ENCODE peak calls at places on chromosome 21, in four cellular contexts. One of them, this sample, is unnamed.

GRCh38 chr21:32411366-32412161 is 942 bp upstream of the EVA1C start:
- DNase-seq in RPMI7951: peak; percentile 74
- DNase-seq in activated gamma-delta T cell treated with anti-CD3 and anti-CD28 coated beads, Interleukin-2, amount 50 U/mL, for 16 hours: peak; percentile 27
- DNase-seq in stimulated activated CD4-positive, alpha-beta T cell treated with anti-CD3 and anti-CD28 coated beads, Interleukin-1b, Interleukin-23, amount 100 ng/mL, for 4 hours: peak; percentile 46
- DNase-seq in this sample: peak; percentile 98

GRCh38 chr21:33478182-33478581 is 1.6 kb downstream of the TMEM50B start:
- DNase-seq in RPMI7951: no peak
- DNase-seq in activated gamma-delta T cell treated with anti-CD3 and anti-CD28 coated beads, Interleukin-2, amount 50 U/mL, for 16 hours: no peak
- DNase-seq in stimulated activated CD4-positive, alpha-beta T cell treated with anti-CD3 and anti-CD28 coated beads, Interleukin-1b, Interleukin-23, amount 100 ng/mL, for 4 hours: no peak
- DNase-seq in this sample: peak; percentile 14

GRCh38 chr21:38027901-38028300 is 111.6 kb upstream of the KCNJ6 start:
- DNase-seq in RPMI7951: peak; percentile 24
- DNase-seq in activated gamma-delta T cell treated with anti-CD3 and anti-CD28 coated beads, Interleukin-2, amount 50 U/mL, for 16 hours: no peak
- DNase-seq in stimulated activated CD4-positive, alpha-beta T cell treated with anti-CD3 and anti-CD28 coated beads, Interleukin-1b, Interleukin-23, amount 100 ng/mL, for 4 hours: no peak
- DNase-seq in this sample: no peak

GRCh38 chr21:17455451-17455850 is 57.4 kb upstream of the CXADR start:
- DNase-seq in RPMI7951: no peak
- DNase-seq in activated gamma-delta T cell treated with anti-CD3 and anti-CD28 coated beads, Interleukin-2, amount 50 U/mL, for 16 hours: no peak
- DNase-seq in stimulated activated CD4-positive, alpha-beta T cell treated with anti-CD3 and anti-CD28 coated beads, Interleukin-1b, Interleukin-23, amount 100 ng/mL, for 4 hours: no peak
- DNase-seq in this sample: no peak

GRCh38 chr21:36589352-36589971 is 109.5 kb upstream of the SIM2 start:
- DNase-seq in RPMI7951: peak; percentile 64
- DNase-seq in activated gamma-delta T cell treated with anti-CD3 and anti-CD28 coated beads, Interleukin-2, amount 50 U/mL, for 16 hours: no peak
- DNase-seq in stimulated activated CD4-positive, alpha-beta T cell treated with anti-CD3 and anti-CD28 coated beads, Interleukin-1b, Interleukin-23, amount 100 ng/mL, for 4 hours: no peak
- DNase-seq in this sample: no peak

GRCh38 chr21:37675202-37675801 is 241.0 kb downstream of the KCNJ6 start:
- DNase-seq in RPMI7951: peak; percentile 31
- DNase-seq in activated gamma-delta T cell treated with anti-CD3 and anti-CD28 coated beads, Interleukin-2, amount 50 U/mL, for 16 hours: peak; percentile 19
- DNase-seq in stimulated activated CD4-positive, alpha-beta T cell treated with anti-CD3 and anti-CD28 coated beads, Interleukin-1b, Interleukin-23, amount 100 ng/mL, for 4 hours: peak; percentile 40
- DNase-seq in this sample: peak; percentile 87

GRCh38 chr21:42424848-42425602 is 21.3 kb downstream of the UBASH3A start:
- DNase-seq in RPMI7951: no peak
- DNase-seq in activated gamma-delta T cell treated with anti-CD3 and anti-CD28 coated beads, Interleukin-2, amount 50 U/mL, for 16 hours: peak; percentile 66
- DNase-seq in stimulated activated CD4-positive, alpha-beta T cell treated with anti-CD3 and anti-CD28 coated beads, Interleukin-1b, Interleukin-23, amount 100 ng/mL, for 4 hours: peak; percentile 56
- DNase-seq in this sample: peak; percentile 67

GRCh38 chr21:42222386-42222785 is 3.4 kb downstream of the ABCG1 start:
- DNase-seq in RPMI7951: no peak
- DNase-seq in activated gamma-delta T cell treated with anti-CD3 and anti-CD28 coated beads, Interleukin-2, amount 50 U/mL, for 16 hours: no peak
- DNase-seq in stimulated activated CD4-positive, alpha-beta T cell treated with anti-CD3 and anti-CD28 coated beads, Interleukin-1b, Interleukin-23, amount 100 ng/mL, for 4 hours: no peak
- DNase-seq in this sample: peak; percentile 63

GRCh38 chr21:44898011-44898493 is 22.6 kb downstream of the ITGB2 start:
- DNase-seq in RPMI7951: no peak
- DNase-seq in activated gamma-delta T cell treated with anti-CD3 and anti-CD28 coated beads, Interleukin-2, amount 50 U/mL, for 16 hours: no peak
- DNase-seq in stimulated activated CD4-positive, alpha-beta T cell treated with anti-CD3 and anti-CD28 coated beads, Interleukin-1b, Interleukin-23, amount 100 ng/mL, for 4 hours: no peak
- DNase-seq in this sample: peak; percentile 74

GRCh38 chr21:25999935-26000582 is 170.5 kb downstream of the APP start:
- DNase-seq in RPMI7951: no peak
- DNase-seq in activated gamma-delta T cell treated with anti-CD3 and anti-CD28 coated beads, Interleukin-2, amount 50 U/mL, for 16 hours: peak; percentile 1
- DNase-seq in stimulated activated CD4-positive, alpha-beta T cell treated with anti-CD3 and anti-CD28 coated beads, Interleukin-1b, Interleukin-23, amount 100 ng/mL, for 4 hours: no peak
- DNase-seq in this sample: no peak

GRCh38 chr21:44960141-44961092 is 20.6 kb downstream of the SLX9 start:
- DNase-seq in RPMI7951: no peak
- DNase-seq in activated gamma-delta T cell treated with anti-CD3 and anti-CD28 coated beads, Interleukin-2, amount 50 U/mL, for 16 hours: no peak
- DNase-seq in stimulated activated CD4-positive, alpha-beta T cell treated with anti-CD3 and anti-CD28 coated beads, Interleukin-1b, Interleukin-23, amount 100 ng/mL, for 4 hours: no peak
- DNase-seq in this sample: no peak

GRCh38 chr21:42567861-42568260 is 54.2 kb downstream of the SLC37A1 start:
- DNase-seq in RPMI7951: no peak
- DNase-seq in activated gamma-delta T cell treated with anti-CD3 and anti-CD28 coated beads, Interleukin-2, amount 50 U/mL, for 16 hours: no peak
- DNase-seq in stimulated activated CD4-positive, alpha-beta T cell treated with anti-CD3 and anti-CD28 coated beads, Interleukin-1b, Interleukin-23, amount 100 ng/mL, for 4 hours: no peak
- DNase-seq in this sample: peak; percentile 18

GRCh38 chr21:31471865-31472264 is 127.8 kb upstream of the TIAM1 start:
- DNase-seq in RPMI7951: no peak
- DNase-seq in activated gamma-delta T cell treated with anti-CD3 and anti-CD28 coated beads, Interleukin-2, amount 50 U/mL, for 16 hours: no peak
- DNase-seq in stimulated activated CD4-positive, alpha-beta T cell treated with anti-CD3 and anti-CD28 coated beads, Interleukin-1b, Interleukin-23, amount 100 ng/mL, for 4 hours: no peak
- DNase-seq in this sample: no peak

GRCh38 chr21:37536616-37537278 is 170.2 kb downstream of the DYRK1A start:
- DNase-seq in RPMI7951: no peak
- DNase-seq in activated gamma-delta T cell treated with anti-CD3 and anti-CD28 coated beads, Interleukin-2, amount 50 U/mL, for 16 hours: no peak
- DNase-seq in stimulated activated CD4-positive, alpha-beta T cell treated with anti-CD3 and anti-CD28 coated beads, Interleukin-1b, Interleukin-23, amount 100 ng/mL, for 4 hours: no peak
- DNase-seq in this sample: no peak

GRCh38 chr21:45577806-45578801 is 35.9 kb upstream of the SLC19A1 start:
- DNase-seq in RPMI7951: no peak
- DNase-seq in activated gamma-delta T cell treated with anti-CD3 and anti-CD28 coated beads, Interleukin-2, amount 50 U/mL, for 16 hours: no peak
- DNase-seq in stimulated activated CD4-positive, alpha-beta T cell treated with anti-CD3 and anti-CD28 coated beads, Interleukin-1b, Interleukin-23, amount 100 ng/mL, for 4 hours: no peak
- DNase-seq in this sample: peak; percentile 62

GRCh38 chr21:41783476-41784150 is 16.8 kb upstream of the RIPK4 start:
- DNase-seq in RPMI7951: peak; percentile 93
- DNase-seq in activated gamma-delta T cell treated with anti-CD3 and anti-CD28 coated beads, Interleukin-2, amount 50 U/mL, for 16 hours: no peak
- DNase-seq in stimulated activated CD4-positive, alpha-beta T cell treated with anti-CD3 and anti-CD28 coated beads, Interleukin-1b, Interleukin-23, amount 100 ng/mL, for 4 hours: no peak
- DNase-seq in this sample: no peak

GRCh38 chr21:20639026-20639425 is 359.2 kb upstream of the NCAM2 start:
- DNase-seq in RPMI7951: no peak
- DNase-seq in activated gamma-delta T cell treated with anti-CD3 and anti-CD28 coated beads, Interleukin-2, amount 50 U/mL, for 16 hours: no peak
- DNase-seq in stimulated activated CD4-positive, alpha-beta T cell treated with anti-CD3 and anti-CD28 coated beads, Interleukin-1b, Interleukin-23, amount 100 ng/mL, for 4 hours: no peak
- DNase-seq in this sample: no peak

GRCh38 chr21:46178961-46179360 is 5.3 kb downstream of the SPATC1L start:
- DNase-seq in RPMI7951: no peak
- DNase-seq in activated gamma-delta T cell treated with anti-CD3 and anti-CD28 coated beads, Interleukin-2, amount 50 U/mL, for 16 hours: no peak
- DNase-seq in stimulated activated CD4-positive, alpha-beta T cell treated with anti-CD3 and anti-CD28 coated beads, Interleukin-1b, Interleukin-23, amount 100 ng/mL, for 4 hours: no peak
- DNase-seq in this sample: no peak

GRCh38 chr21:44618504-44618903 is 6.6 kb downstream of the KRTAP10-8 start:
- DNase-seq in RPMI7951: no peak
- DNase-seq in activated gamma-delta T cell treated with anti-CD3 and anti-CD28 coated beads, Interleukin-2, amount 50 U/mL, for 16 hours: no peak
- DNase-seq in stimulated activated CD4-positive, alpha-beta T cell treated with anti-CD3 and anti-CD28 coated beads, Interleukin-1b, Interleukin-23, amount 100 ng/mL, for 4 hours: no peak
- DNase-seq in this sample: no peak

GRCh38 chr21:29604096-29604495 is 305.4 kb downstream of the BACH1 start:
- DNase-seq in RPMI7951: no peak
- DNase-seq in activated gamma-delta T cell treated with anti-CD3 and anti-CD28 coated beads, Interleukin-2, amount 50 U/mL, for 16 hours: no peak
- DNase-seq in stimulated activated CD4-positive, alpha-beta T cell treated with anti-CD3 and anti-CD28 coated beads, Interleukin-1b, Interleukin-23, amount 100 ng/mL, for 4 hours: no peak
- DNase-seq in this sample: no peak

GRCh38 chr21:16195476-16195875 is 465.7 kb downstream of the USP25 start:
- DNase-seq in RPMI7951: no peak
- DNase-seq in activated gamma-delta T cell treated with anti-CD3 and anti-CD28 coated beads, Interleukin-2, amount 50 U/mL, for 16 hours: no peak
- DNase-seq in stimulated activated CD4-positive, alpha-beta T cell treated with anti-CD3 and anti-CD28 coated beads, Interleukin-1b, Interleukin-23, amount 100 ng/mL, for 4 hours: no peak
- DNase-seq in this sample: no peak

GRCh38 chr21:38912355-38912619 is 106.6 kb downstream of the ETS2 start:
- DNase-seq in RPMI7951: peak; percentile 28
- DNase-seq in activated gamma-delta T cell treated with anti-CD3 and anti-CD28 coated beads, Interleukin-2, amount 50 U/mL, for 16 hours: no peak
- DNase-seq in stimulated activated CD4-positive, alpha-beta T cell treated with anti-CD3 and anti-CD28 coated beads, Interleukin-1b, Interleukin-23, amount 100 ng/mL, for 4 hours: no peak
- DNase-seq in this sample: no peak

GRCh38 chr21:28516996-28517592 is 475.6 kb downstream of the LTN1 start:
- DNase-seq in RPMI7951: peak; percentile 2
- DNase-seq in activated gamma-delta T cell treated with anti-CD3 and anti-CD28 coated beads, Interleukin-2, amount 50 U/mL, for 16 hours: peak; percentile 34
- DNase-seq in stimulated activated CD4-positive, alpha-beta T cell treated with anti-CD3 and anti-CD28 coated beads, Interleukin-1b, Interleukin-23, amount 100 ng/mL, for 4 hours: peak; percentile 17
- DNase-seq in this sample: peak; percentile 75

GRCh38 chr21:17270234-17270633 is 242.6 kb upstream of the CXADR start:
- DNase-seq in RPMI7951: peak; percentile 6
- DNase-seq in activated gamma-delta T cell treated with anti-CD3 and anti-CD28 coated beads, Interleukin-2, amount 50 U/mL, for 16 hours: no peak
- DNase-seq in stimulated activated CD4-positive, alpha-beta T cell treated with anti-CD3 and anti-CD28 coated beads, Interleukin-1b, Interleukin-23, amount 100 ng/mL, for 4 hours: no peak
- DNase-seq in this sample: peak; percentile 66

GRCh38 chr21:39079617-39080016 is 103.6 kb downstream of the PSMG1 start:
- DNase-seq in RPMI7951: no peak
- DNase-seq in activated gamma-delta T cell treated with anti-CD3 and anti-CD28 coated beads, Interleukin-2, amount 50 U/mL, for 16 hours: no peak
- DNase-seq in stimulated activated CD4-positive, alpha-beta T cell treated with anti-CD3 and anti-CD28 coated beads, Interleukin-1b, Interleukin-23, amount 100 ng/mL, for 4 hours: no peak
- DNase-seq in this sample: peak; percentile 94

GRCh38 chr21:45384656-45385548 is 20.1 kb upstream of the COL18A1 start:
- DNase-seq in RPMI7951: no peak
- DNase-seq in activated gamma-delta T cell treated with anti-CD3 and anti-CD28 coated beads, Interleukin-2, amount 50 U/mL, for 16 hours: no peak
- DNase-seq in stimulated activated CD4-positive, alpha-beta T cell treated with anti-CD3 and anti-CD28 coated beads, Interleukin-1b, Interleukin-23, amount 100 ng/mL, for 4 hours: no peak
- DNase-seq in this sample: peak; percentile 59

GRCh38 chr21:33441489-33442477 is 38.0 kb downstream of the TMEM50B start:
- DNase-seq in RPMI7951: peak; percentile 96
- DNase-seq in activated gamma-delta T cell treated with anti-CD3 and anti-CD28 coated beads, Interleukin-2, amount 50 U/mL, for 16 hours: no peak
- DNase-seq in stimulated activated CD4-positive, alpha-beta T cell treated with anti-CD3 and anti-CD28 coated beads, Interleukin-1b, Interleukin-23, amount 100 ng/mL, for 4 hours: no peak
- DNase-seq in this sample: no peak

This sample was measured in posterior vena cava.